ENCODE peak calls at places on chromosome 3, in seven cellular contexts. W is neural progenitor cell, Z is HepG2, B is GM12878, O is cardiac muscle cell, A is heart right ventricle, Q is lower lobe of right lung. I is an unnamed sample.
A peak's percentile ranks its signal among the peaks of the same experiment; 100 is the strongest.

GRCh38 chr3:50913279-50913678 is 238.6 kb downstream of the DOCK3 start:
- DNase-seq in W (no peak), Z (no peak), B (no peak), O (peak; percentile 39), A (peak; percentile 13), Q (peak; percentile 50), I (no peak)

GRCh38 chr3:101849714-101850326 is 506 bp downstream of the NFKBIZ start:
- DNase-seq in W (peak; percentile 74), Z (no peak), B (no peak), O (peak; percentile 52), A (peak; percentile 24), Q (peak; percentile 76), I (peak; percentile 30)

GRCh38 chr3:101383656-101384055 is 63.3 kb upstream of the IMPG2 start:
- DNase-seq in W (peak; percentile 16), Z (no peak), B (no peak), O (no peak), A (no peak), Q (no peak), I (no peak)

GRCh38 chr3:127698264-127699097 is 25.7 kb downstream of the ABTB1 start:
- DNase-seq in W (no peak), Z (no peak), B (no peak), O (no peak), A (no peak), Q (peak; percentile 29), I (no peak)

GRCh38 chr3:131458653-131459052 is 44.1 kb downstream of the MRPL3 start:
- DNase-seq in W (no peak), Z (no peak), B (no peak), O (no peak), A (no peak), Q (no peak), I (no peak)

GRCh38 chr3:117719316-117719926 is 1009.8 kb downstream of the TUSC7 start:
- DNase-seq in W (peak; percentile 41), Z (peak; percentile 8), B (no peak), O (peak; percentile 39), A (no peak), Q (no peak), I (peak; percentile 6)

GRCh38 chr3:42355612-42356011 is 54.8 kb downstream of the LYZL4 start:
- DNase-seq in W (no peak), Z (no peak), B (no peak), O (no peak), A (no peak), Q (no peak), I (no peak)

GRCh38 chr3:33317963-33318708 is 40.9 kb downstream of the FBXL2 start:
- DNase-seq in W (no peak), Z (peak; percentile 18), B (no peak), O (no peak), A (no peak), Q (no peak), I (peak; percentile 31)

GRCh38 chr3:101690972-101691371 is 4.5 kb upstream of the RPL24 start:
- DNase-seq in W (no peak), Z (no peak), B (no peak), O (no peak), A (no peak), Q (no peak), I (no peak)

GRCh38 chr3:43155464-43156121 is 49.7 kb upstream of the POMGNT2 start:
- DNase-seq in W (peak; percentile 77), Z (peak; percentile 51), B (no peak), O (peak; percentile 76), A (peak; percentile 57), Q (no peak), I (peak; percentile 50)

GRCh38 chr3:61052855-61053254 is 198.4 kb downstream of the FHIT start:
- DNase-seq in W (no peak), Z (no peak), B (no peak), O (no peak), A (no peak), Q (no peak), I (no peak)

GRCh38 chr3:52798978-52799476 is 4.4 kb downstream of the ITIH3 start:
- DNase-seq in W (peak; percentile 49), Z (peak; percentile 41), B (no peak), O (no peak), A (no peak), Q (no peak), I (peak; percentile 36)

GRCh38 chr3:29914861-29915524 is 634.1 kb downstream of the RBMS3 start:
- DNase-seq in W (no peak), Z (no peak), B (no peak), O (no peak), A (no peak), Q (no peak), I (no peak)

GRCh38 chr3:153052096-153052460 is 109.9 kb upstream of the RAP2B start:
- DNase-seq in W (no peak), Z (peak; percentile 6), B (no peak), O (peak; percentile 43), A (peak; percentile 10), Q (no peak), I (peak; percentile 83)

GRCh38 chr3:40302784-40303183 is 6.7 kb upstream of the EIF1B start:
- DNase-seq in W (no peak), Z (no peak), B (no peak), O (no peak), A (no peak), Q (no peak), I (no peak)

GRCh38 chr3:172751188-172751571 is 654 bp downstream of the ECT2 start:
- DNase-seq in W (peak; percentile 48), Z (no peak), B (no peak), O (no peak), A (no peak), Q (no peak), I (peak; percentile 31)

GRCh38 chr3:19903649-19904048 is 30.4 kb downstream of the EFHB start:
- DNase-seq in W (no peak), Z (no peak), B (no peak), O (no peak), A (no peak), Q (no peak), I (no peak)

GRCh38 chr3:42994595-42994994 is 15.5 kb downstream of the GASK1A start:
- DNase-seq in W (no peak), Z (no peak), B (no peak), O (no peak), A (no peak), Q (no peak), I (no peak)

GRCh38 chr3:52451237-52452083 is 2.4 kb downstream of the TNNC1 start:
- DNase-seq in W (peak; percentile 46), Z (peak; percentile 77), B (no peak), O (no peak), A (no peak), Q (no peak), I (no peak)

GRCh38 chr3:140651287-140651686 is 26.6 kb upstream of the TRIM42 start:
- DNase-seq in W (no peak), Z (no peak), B (no peak), O (no peak), A (no peak), Q (no peak), I (no peak)

GRCh38 chr3:43534676-43535075 is 87.1 kb downstream of the ANO10 start:
- DNase-seq in W (no peak), Z (no peak), B (no peak), O (no peak), A (no peak), Q (no peak), I (no peak)

GRCh38 chr3:8966820-8967348 is 3.6 kb upstream of the RAD18 start:
- DNase-seq in W (no peak), Z (no peak), B (no peak), O (no peak), A (no peak), Q (no peak), I (no peak)

GRCh38 chr3:138206196-138206595 is 19.1 kb downstream of the ARMC8 start:
- DNase-seq in W (no peak), Z (no peak), B (no peak), O (no peak), A (no peak), Q (no peak), I (no peak)
- H3K4me1 ChIP-seq in W (peaks cover 23% of the 10 kb centered on the region), Z (no peaks in the 10 kb centered on the region), B (no peaks in the 10 kb centered on the region), O (peaks cover 8% of the 10 kb centered on the region), A (peaks cover 7% of the 10 kb centered on the region), Q (peaks cover 11% of the 10 kb centered on the region), I (no peaks in the 10 kb centered on the region)

DNA sequence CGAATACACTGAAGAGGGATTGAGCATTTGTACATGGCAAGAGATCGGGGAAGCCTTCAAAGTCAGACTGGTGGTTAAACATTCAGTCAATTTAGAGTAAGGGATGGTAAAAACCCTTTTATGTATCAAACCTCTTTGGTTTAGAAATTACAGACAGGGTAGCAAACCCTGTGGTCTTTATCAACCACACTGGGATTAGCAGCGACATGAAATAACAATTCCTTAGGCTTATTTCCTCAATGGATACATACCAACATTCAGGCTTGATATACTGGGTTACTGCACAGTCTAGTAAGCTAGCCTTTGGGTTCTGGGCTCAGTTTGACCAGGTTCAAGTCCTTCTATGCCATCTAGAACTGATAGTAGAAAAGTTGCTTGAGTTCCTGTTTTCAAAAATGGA is 127.4 kb downstream of the THRB start:
- DNase-seq in W (no peak), Z (no peak), B (no peak), O (no peak), A (no peak), Q (no peak), I (no peak)
- H3K4me1 ChIP-seq in W (peaks cover 12% of the 10 kb centered on the region), Z (peaks cover 67% of the 10 kb centered on the region), B (no peaks in the 10 kb centered on the region), O (no peaks in the 10 kb centered on the region), A (peaks cover 38% of the 10 kb centered on the region), Q (peaks cover 14% of the 10 kb centered on the region), I (peaks cover 35% of the 10 kb centered on the region)

DNA sequence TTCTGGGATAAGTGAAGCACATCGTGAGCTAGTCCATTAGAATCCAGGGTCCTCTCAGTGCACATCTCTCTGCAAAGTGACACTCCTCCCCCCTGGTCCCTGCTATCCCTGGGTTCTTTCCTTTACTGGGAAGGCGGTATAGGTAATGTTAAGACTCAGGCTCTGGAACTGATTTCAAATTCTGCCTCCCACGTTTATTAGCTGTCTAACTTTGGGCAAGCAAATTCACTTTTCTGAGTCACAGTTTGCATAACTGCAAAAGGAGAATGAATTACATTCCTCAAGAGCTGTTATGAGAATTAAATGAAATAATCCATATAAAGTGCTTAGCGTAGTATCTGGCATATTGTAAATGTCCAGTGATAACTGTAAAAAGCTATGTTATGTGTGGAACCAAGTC is 168.1 kb upstream of the LRRN1 start:
- DNase-seq in W (no peak), Z (no peak), B (no peak), O (no peak), A (no peak), Q (no peak), I (no peak)
- H3K4me1 ChIP-seq in W (no peaks in the 10 kb centered on the region), Z (no peaks in the 10 kb centered on the region), B (no peaks in the 10 kb centered on the region), O (no peaks in the 10 kb centered on the region), A (no peaks in the 10 kb centered on the region), Q (no peaks in the 10 kb centered on the region), I (no peaks in the 10 kb centered on the region)

GRCh38 chr3:143167956-143168355 is 48.4 kb downstream of the CHST2 start:
- DNase-seq in W (no peak), Z (no peak), B (no peak), O (no peak), A (no peak), Q (no peak), I (no peak)
- H3K4me1 ChIP-seq in W (peaks cover 10% of the 10 kb centered on the region), Z (no peaks in the 10 kb centered on the region), B (peaks cover 58% of the 10 kb centered on the region), O (no peaks in the 10 kb centered on the region), A (no peaks in the 10 kb centered on the region), Q (peaks cover 16% of the 10 kb centered on the region), I (no peaks in the 10 kb centered on the region)

I was measured in A549.